ENCODE peak calls at places on chromosomes 12 and 14, in four cellular contexts. G, N, A and O are unnamed samples.

GRCh38 chr14:92813201-92813600 is 19.1 kb downstream of the GOLGA5 start:
- DNase-seq in G (no peak), A (no peak), N (no peak), O (no peak)

GRCh38 chr14:81400852-81401251 is 728 bp upstream of the STON2 start:
- DNase-seq in G (no peak), N (no peak), A (peak; percentile 85), O (no peak)

GRCh38 chr12:71128191-71128590 is 29.6 kb downstream of the TSPAN8 start:
- DNase-seq in N (no peak), G (no peak), A (no peak), O (no peak)

GRCh38 chr14:91272341-91273272 is 28.1 kb upstream of the GPR68 start:
- DNase-seq in A (peak; percentile 42), G (no peak), N (no peak), O (no peak)

GRCh38 chr12:4855121-4855924 is 54.4 kb upstream of the KCNA1 start:
- DNase-seq in A (peak; percentile 71), G (peak; percentile 33), N (peak; percentile 93), O (peak; percentile 78)

GRCh38 chr12:50642035-50642451 is 121.9 kb upstream of the ATF1 start:
- DNase-seq in A (no peak), G (no peak), N (no peak), O (no peak)

GRCh38 chr12:4626543-4626942 is 22.3 kb downstream of the AKAP3 start:
- DNase-seq in A (no peak), N (no peak), G (no peak), O (no peak)

GRCh38 chr14:95235351-95235750 is 78.0 kb upstream of the DICER1 start:
- DNase-seq in G (no peak), A (no peak), N (no peak), O (no peak)

GRCh38 chr14:99807413-99808132 is 14.4 kb downstream of the EML1 start:
- DNase-seq in G (no peak), N (peak; percentile 76), A (no peak), O (no peak)

DNA sequence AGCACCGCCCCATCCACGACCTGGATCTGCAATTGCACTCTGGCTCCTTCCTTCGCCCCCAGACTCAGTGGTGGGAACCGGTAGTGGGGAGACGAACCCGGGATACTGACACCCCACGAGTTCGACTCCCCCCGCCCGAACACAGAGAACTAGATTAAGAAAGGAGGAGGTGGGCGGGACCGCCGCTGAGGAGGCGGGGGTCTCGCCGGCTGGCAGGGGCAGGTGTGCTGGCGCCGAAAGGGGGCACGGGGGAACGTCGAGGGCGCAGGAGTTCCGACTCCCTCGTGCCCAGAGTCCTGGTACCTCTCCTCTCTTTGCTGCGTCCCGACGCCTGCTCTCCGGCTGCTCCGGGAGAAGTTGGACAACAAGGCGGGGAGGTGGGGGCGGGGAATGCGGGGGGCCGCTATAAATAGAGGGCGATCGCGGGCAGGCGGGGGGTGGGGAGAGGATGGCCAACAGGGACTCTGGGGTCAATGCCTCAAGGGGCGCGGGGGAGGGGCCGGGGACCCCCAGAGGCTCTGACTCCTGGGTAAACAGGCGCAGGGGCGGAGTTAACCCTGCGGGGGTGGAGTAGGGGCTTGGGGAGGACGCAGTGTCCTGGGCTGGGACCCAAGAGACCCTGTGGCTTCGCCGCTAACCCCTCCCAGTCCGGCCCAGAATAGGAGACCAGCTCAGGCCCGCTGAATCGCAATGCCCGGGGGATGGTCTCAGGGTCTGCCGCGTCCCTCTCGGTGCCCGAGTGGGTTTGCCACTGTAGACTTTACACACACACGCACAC is 702 bp upstream of the NDRG2 start:
- DNase-seq in N (peak; percentile 89), A (peak; percentile 37), G (no peak), O (peak; percentile 76)
- H3K27ac ChIP-seq in N (peak overlapping the region; percentile 17), A (peak overlapping the region; percentile 87), G (no peak overlapping the region), O (peak overlapping the region; percentile 86)

GRCh38 chr12:56884421-56884820 is 49.8 kb downstream of the SDR9C7 start:
- DNase-seq in A (no peak), N (no peak), G (no peak), O (no peak)

GRCh38 chr12:56885316-56885715 is 48.9 kb downstream of the SDR9C7 start:
- DNase-seq in G (no peak), N (no peak), A (no peak), O (no peak)

GRCh38 chr12:56880416-56881035 is 53.7 kb downstream of the SDR9C7 start:
- DNase-seq in A (no peak), G (no peak), N (no peak), O (no peak)

DNA sequence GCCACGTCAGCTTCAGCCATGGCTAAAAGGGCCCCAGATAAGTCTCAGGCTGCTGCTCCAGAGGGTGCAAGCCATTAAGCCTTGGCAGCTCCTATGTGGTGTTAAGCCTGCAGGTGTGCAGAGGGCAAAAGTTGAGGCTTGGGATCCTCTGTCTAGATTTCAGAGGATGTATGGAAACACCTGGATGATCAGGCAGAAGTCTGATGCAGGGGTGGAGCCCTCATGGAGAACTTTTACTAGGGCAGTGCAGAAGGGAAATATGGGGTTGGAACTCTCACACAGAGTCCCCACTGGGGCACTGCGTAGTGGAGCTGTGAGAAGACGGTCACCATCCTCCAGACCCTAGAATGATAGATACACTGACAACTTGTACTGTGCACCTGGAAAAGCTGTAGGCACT is 47.9 kb downstream of the SDR9C7 start:
- DNase-seq in A (no peak), G (no peak), N (no peak), O (no peak)
- H3K4me1 ChIP-seq in A (no peaks in the 10 kb centered on the region), G (no peaks in the 10 kb centered on the region), N (no peaks in the 10 kb centered on the region), O (no peaks in the 10 kb centered on the region)

GRCh38 chr12:68915055-68915454 is 17.9 kb downstream of the CPM start:
- DNase-seq in N (no peak), G (no peak), A (no peak), O (no peak)
- H3K27ac ChIP-seq in N (no peak overlapping the region), G (no peak overlapping the region), A (no peak overlapping the region), O (no peak overlapping the region)

GRCh38 chr12:116529686-116530085 is 29.5 kb upstream of the MAP1LC3B2 start:
- DNase-seq in N (no peak), G (no peak), A (no peak), O (no peak)
- H3K4me1 ChIP-seq in N (peaks cover 17% of the 10 kb centered on the region), G (peaks cover 12% of the 10 kb centered on the region), A (peaks cover 9% of the 10 kb centered on the region), O (peaks cover 5% of the 10 kb centered on the region)

GRCh38 chr12:54032627-54033100 is at the start of gene HOXC5:
- DNase-seq in N (peak; percentile 98), G (peak; percentile 48), A (peak; percentile 43), O (peak; percentile 85)

GRCh38 chr12:54030442-54030801 is 2.2 kb downstream of the HOXC6 start:
- DNase-seq in N (no peak), A (no peak), G (no peak), O (no peak)

GRCh38 chr12:54030889-54031860 is 1.7 kb upstream of the HOXC5 start:
- DNase-seq in G (no peak), A (no peak), N (peak; percentile 86), O (no peak)

GRCh38 chr12:54033106-54033979 is 493 bp downstream of the HOXC5 start:
- DNase-seq in N (peak; percentile 78), A (peak; percentile 46), G (no peak), O (no peak)

GRCh38 chr12:54032220-54032619 is 630 bp upstream of the HOXC5 start:
- DNase-seq in A (no peak), G (no peak), N (peak; percentile 48), O (no peak)
- H3K27ac ChIP-seq in A (no peak overlapping the region), G (no peak overlapping the region), N (no peak overlapping the region), O (peak overlapping the region; percentile 18)

GRCh38 chr12:110282956-110283817 is 2.1 kb downstream of the ATP2A2 start:
- DNase-seq in G (no peak), N (no peak), A (peak; percentile 19), O (no peak)
- H3K4me1 ChIP-seq in G (peaks cover 35% of the 10 kb centered on the region), N (peaks cover 4% of the 10 kb centered on the region), A (peaks cover 6% of the 10 kb centered on the region), O (peaks cover 16% of the 10 kb centered on the region)